ENCODE peak calls at places on chromosomes 6 and 20, in nine cellular contexts. S is A549, P is body of pancreas, I is dorsolateral prefrontal cortex, O is MM.1S, A is heart left ventricle, E is kidney, M is Peyer's patch, T is substantia nigra. B is an unnamed sample.

GRCh38 chr6:69796081-69796626 is 656 bp downstream of the LMBRD1 start:
- DNase-seq in S (peak), P (peak), I (no peak), O (peak), A (no peak), E (no peak), M (peak), T (no peak), B (no peak)

GRCh38 chr6:41966961-41967311 is 25.3 kb upstream of the CCND3 start:
- DNase-seq in S (peak), P (no peak), I (no peak), O (no peak), A (no peak), E (no peak), M (no peak), T (no peak), B (no peak)

GRCh38 chr6:42179956-42180335 is 6.8 kb downstream of the GUCA1A start:
- DNase-seq in S (no peak), P (no peak), I (no peak), O (no peak), A (no peak), E (no peak), M (peak), T (no peak), B (no peak)

GRCh38 chr6:25660512-25660911 is 8.5 kb downstream of the SCGN start:
- DNase-seq in S (peak), P (no peak), I (no peak), O (no peak), A (no peak), E (no peak), M (no peak), T (no peak), B (no peak)

GRCh38 chr6:137147195-137147594 is 26.2 kb downstream of the IL22RA2 start:
- DNase-seq in S (no peak), P (no peak), I (no peak), O (no peak), A (no peak), E (no peak), M (no peak), T (no peak), B (no peak)

GRCh38 chr20:50575869-50576720 is 65.9 kb downstream of the PTPN1 start:
- DNase-seq in S (peak), P (peak), I (peak), O (no peak), A (peak), E (no peak), M (peak), T (peak), B (peak)

GRCh38 chr20:33606114-33606771 is 55.9 kb upstream of the C20orf144 start:
- DNase-seq in S (no peak), P (no peak), I (no peak), O (peak), A (no peak), E (no peak), M (no peak), T (no peak), B (no peak)

GRCh38 chr20:5714261-5715041 is 35.8 kb upstream of the SHLD1 start:
- DNase-seq in S (no peak), P (no peak), I (no peak), O (peak), A (no peak), E (no peak), M (peak), T (no peak), B (no peak)

GRCh38 chr6:61809004-61809595 is 476.9 kb downstream of the KHDRBS2 start:
- DNase-seq in S (peak), P (no peak), I (no peak), O (peak), A (no peak), E (no peak), M (no peak), T (no peak), B (no peak)

GRCh38 chr6:113411006-113411405 is 446.1 kb upstream of the MARCKS start:
- DNase-seq in S (no peak), P (no peak), I (no peak), O (no peak), A (no peak), E (no peak), M (no peak), T (no peak), B (no peak)
- H3K27ac ChIP-seq in S (no peak), P (no peak), I (no peak), O (no peak), A (no peak), E (no peak), M (no peak), T (no peak), B (no peak)

DNA sequence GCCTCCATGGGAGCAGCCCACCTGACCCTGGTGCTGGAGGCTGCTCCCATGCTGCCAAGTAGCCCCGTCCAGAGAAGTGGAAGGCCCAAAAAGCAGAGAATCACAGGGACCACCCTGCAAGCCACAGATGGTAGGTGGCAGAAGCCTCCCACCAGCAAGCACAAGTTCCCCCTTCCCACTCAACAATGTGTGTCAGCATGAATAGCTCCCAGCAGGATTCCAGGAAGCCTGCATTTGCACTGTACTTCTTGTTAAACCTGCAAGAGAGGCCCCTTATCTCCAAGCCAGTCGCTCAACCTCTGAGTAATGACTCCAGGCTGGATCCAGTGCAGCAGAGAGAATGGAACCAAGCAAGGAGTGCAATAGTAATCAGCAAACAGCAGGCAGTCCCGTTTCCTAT is 180.8 kb upstream of the CST7 start:
- DNase-seq in S (no peak), P (no peak), I (no peak), O (no peak), A (no peak), E (no peak), M (peak), T (no peak), B (no peak)
- H3K27ac ChIP-seq in S (no peak), P (no peak), I (no peak), O (no peak), A (no peak), E (no peak), M (no peak), T (no peak), B (no peak)

GRCh38 chr6:166551797-166552495 is 34.5 kb downstream of the RAMACL start:
- DNase-seq in S (no peak), P (no peak), I (no peak), O (no peak), A (no peak), E (no peak), M (no peak), T (no peak), B (no peak)
- H3K27ac ChIP-seq in S (no peak), P (no peak), I (no peak), O (no peak), A (no peak), E (no peak), M (no peak), T (no peak), B (no peak)

GRCh38 chr20:3801299-3801698 is 5.2 kb downstream of the CDC25B start:
- DNase-seq in S (no peak), P (no peak), I (no peak), O (no peak), A (peak), E (peak), M (no peak), T (no peak), B (no peak)

GRCh38 chr20:3800878-3801260 is 4.8 kb downstream of the CDC25B start:
- DNase-seq in S (no peak), P (no peak), I (no peak), O (no peak), A (peak), E (peak), M (no peak), T (no peak), B (no peak)

GRCh38 chr20:3803289-3803688 is 7.2 kb downstream of the CDC25B start:
- DNase-seq in S (no peak), P (no peak), I (no peak), O (no peak), A (peak), E (no peak), M (no peak), T (no peak), B (no peak)

GRCh38 chr20:3802524-3803239 is 6.6 kb downstream of the CDC25B start:
- DNase-seq in S (no peak), P (no peak), I (no peak), O (no peak), A (peak), E (no peak), M (no peak), T (no peak), B (no peak)

GRCh38 chr20:3801846-3802245 is 5.7 kb downstream of the CDC25B start:
- DNase-seq in S (no peak), P (no peak), I (no peak), O (no peak), A (peak), E (peak), M (no peak), T (no peak), B (no peak)
- H3K27ac ChIP-seq in S (no peak), P (no peak), I (no peak), O (no peak), A (no peak), E (no peak), M (no peak), T (peak), B (no peak)

GRCh38 chr6:158409451-158409850 is 97.2 kb downstream of the TULP4 start:
- DNase-seq in S (no peak), P (no peak), I (no peak), O (no peak), A (peak), E (no peak), M (no peak), T (no peak), B (no peak)
- H3K27ac ChIP-seq in S (no peak), P (no peak), I (peak), O (no peak), A (no peak), E (no peak), M (no peak), T (peak), B (peak)

DNA sequence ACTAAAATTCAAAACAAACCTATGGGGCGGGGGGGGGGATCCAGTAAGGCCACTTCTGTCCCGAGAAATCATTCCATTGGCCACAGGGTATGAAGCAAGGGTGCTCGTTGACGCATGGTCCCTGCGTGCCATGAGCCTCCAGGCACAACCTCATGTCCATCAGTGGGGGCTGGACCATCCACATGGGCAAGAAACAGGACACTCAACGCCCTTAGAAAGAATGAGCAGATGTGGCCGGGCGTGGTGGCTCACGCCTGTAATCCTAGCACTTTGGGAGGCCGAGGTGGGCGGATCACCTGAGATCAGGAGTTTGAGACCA is 12.1 kb downstream of the TGM2 start:
- DNase-seq in S (peak), P (peak), I (no peak), O (no peak), A (peak), E (no peak), M (no peak), T (no peak), B (no peak)
- H3K27ac ChIP-seq in S (peak), P (peak), I (no peak), O (no peak), A (peak), E (peak), M (peak), T (no peak), B (no peak)